ENCODE peak calls at places on chromosomes 2 and 18, in five cellular contexts. Z, L, I, Y and X are unnamed samples.

GRCh38 chr18:77346446-77346845 is 96.8 kb downstream of the GALR1 start:
- DNase-seq in Y (no peak), L (no peak), Z (no peak), I (no peak), X (no peak)

GRCh38 chr18:76923485-76924085 is 101.2 kb downstream of the ZNF236 start:
- DNase-seq in L (peak; percentile 46), Y (no peak), Z (peak; percentile 45), I (no peak), X (no peak)

GRCh38 chr2:151827564-151828142 is 568 bp downstream of the ARL5A start:
- DNase-seq in Z (peak; percentile 8), Y (peak; percentile 80), I (peak; percentile 48), L (peak; percentile 43), X (peak; percentile 36)

GRCh38 chr2:68734688-68735525 is at the start of gene ARHGAP25:
- DNase-seq in I (peak; percentile 62), Z (no peak), L (no peak), Y (no peak), X (no peak)

GRCh38 chr2:72824224-72824842 is 1.5 kb downstream of the EXOC6B start:
- DNase-seq in L (no peak), I (no peak), Y (no peak), Z (no peak), X (no peak)

GRCh38 chr2:104861295-104862060 is 7.6 kb downstream of the POU3F3 start:
- DNase-seq in Y (no peak), Z (no peak), I (no peak), L (peak; percentile 47), X (peak; percentile 19)

GRCh38 chr2:127324635-127325034 is 30.7 kb upstream of the ERCC3 start:
- DNase-seq in I (no peak), L (peak; percentile 15), Y (no peak), Z (peak; percentile 27), X (no peak)

GRCh38 chr2:221676566-221677172 is 104.6 kb upstream of the EPHA4 start:
- DNase-seq in L (no peak), I (no peak), Y (no peak), Z (no peak), X (no peak)

GRCh38 chr2:119415630-119416029 is 16.0 kb upstream of the TMEM37 start:
- DNase-seq in I (no peak), Y (no peak), Z (no peak), L (no peak), X (no peak)

GRCh38 chr18:62637807-62638687 is 77.3 kb upstream of the PHLPP1 start:
- DNase-seq in I (peak; percentile 23), L (peak; percentile 38), Y (no peak), Z (peak; percentile 21), X (peak; percentile 71)

GRCh38 chr2:240463866-240464481 is 28.5 kb downstream of the GPC1 start:
- DNase-seq in L (no peak), Z (no peak), Y (peak; percentile 69), I (no peak), X (no peak)

GRCh38 chr2:44960871-44961270 is 19.4 kb downstream of the SIX3 start:
- DNase-seq in I (no peak), L (no peak), Y (no peak), Z (no peak), X (no peak)

GRCh38 chr2:44962176-44962695 is 20.7 kb downstream of the SIX3 start:
- DNase-seq in L (no peak), Z (no peak), I (no peak), Y (no peak), X (no peak)

GRCh38 chr2:44967056-44967455 is 25.6 kb downstream of the SIX3 start:
- DNase-seq in Z (no peak), Y (no peak), I (no peak), L (no peak), X (no peak)

GRCh38 chr2:44965684-44966083 is 24.2 kb downstream of the SIX3 start:
- DNase-seq in Y (no peak), L (no peak), I (no peak), Z (no peak), X (no peak)

DNA sequence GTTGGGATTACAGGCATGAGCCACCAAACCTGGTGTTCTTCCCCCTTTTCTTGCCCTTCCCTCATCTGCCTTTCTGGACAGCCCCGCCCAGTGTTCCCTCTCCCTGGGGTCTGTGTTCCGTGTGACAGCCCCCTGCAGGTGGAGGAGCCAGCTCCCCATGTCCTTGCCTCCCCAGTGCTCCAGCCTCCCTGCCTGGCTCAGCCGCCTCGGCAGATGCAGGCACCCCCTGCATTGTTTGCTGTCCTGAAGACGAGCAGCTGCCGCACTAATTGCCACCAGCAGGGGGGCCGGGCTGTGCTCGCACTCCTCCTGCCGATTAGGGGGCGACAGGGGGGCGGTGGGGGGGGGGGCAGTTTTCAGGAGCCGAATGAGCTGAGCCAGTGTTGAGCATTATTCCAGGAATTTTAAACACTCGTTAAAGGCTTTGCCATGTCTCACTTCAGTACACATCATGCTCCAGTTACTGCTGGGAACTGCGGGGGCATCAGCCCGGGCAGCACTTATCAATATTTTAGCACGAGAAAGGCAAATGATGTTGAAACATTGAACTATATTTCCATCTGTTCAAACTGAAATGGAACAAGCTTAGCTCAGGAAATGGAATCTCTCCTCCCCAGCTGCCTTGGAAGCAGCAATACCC is 23.3 kb downstream of the SIX3 start:
- DNase-seq in Y (no peak), I (no peak), Z (no peak), L (peak; percentile 90), X (no peak)
- TF ChIP-seq CTCF in Y (no peak), I (peak; percentile 54), Z (peak; percentile 19), L (peak; percentile 53), X (peak; percentile 25)

DNA sequence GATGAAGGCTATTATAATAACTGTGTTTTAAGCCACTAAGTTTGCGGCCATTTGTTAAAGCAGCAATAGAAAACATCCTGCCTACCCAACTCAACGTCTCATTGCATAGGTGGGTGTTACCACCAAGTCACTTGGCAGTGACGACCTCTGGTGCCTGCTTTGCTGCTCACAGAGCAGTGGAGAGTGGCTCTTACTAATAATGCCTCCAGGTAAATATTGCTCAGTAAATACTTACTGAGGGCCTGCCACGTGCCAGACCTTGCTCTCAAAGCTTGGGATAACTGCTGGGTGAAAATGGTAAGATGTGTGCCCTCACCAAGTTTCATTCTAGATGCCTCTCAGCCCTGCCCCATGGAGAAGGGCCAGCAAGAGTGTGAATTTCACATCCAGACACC is 27.7 kb downstream of the ITGA6 start:
- DNase-seq in L (no peak), Y (no peak), I (no peak), Z (no peak), X (no peak)
- TF ChIP-seq CTCF in L (no peak), Y (no peak), I (no peak), Z (no peak), X (no peak)

GRCh38 chr2:71510196-71510807 is 56.9 kb downstream of the DYSF start:
- DNase-seq in I (no peak), Y (peak; percentile 87), L (peak; percentile 83), Z (peak; percentile 64), X (peak; percentile 88)
- TF ChIP-seq CTCF in I (peak; percentile 89), Y (peak; percentile 78), L (peak; percentile 93), Z (peak; percentile 83), X (peak; percentile 85)

GRCh38 chr18:31040982-31041345 is 1.6 kb downstream of the DSC3 start:
- DNase-seq in Z (no peak), I (no peak), Y (no peak), L (peak; percentile 66), X (no peak)
- TF ChIP-seq CTCF in Z (no peak), I (no peak), Y (no peak), L (no peak), X (no peak)